ENCODE peak calls at places on chromosomes 16 and 17, in seven cellular contexts. U is A549, R is K562, O is H9, N is Caco-2, F is esophagus squamous epithelium, D is cardiac muscle cell. L is an unnamed sample. For H3K4me1, the result is how much of the 10 kb centered on the place peaks cover.

GRCh38 chr16:50367777-50368409 is 895 bp downstream of the BRD7 start:
- DNase-seq in U (no peak), R (no peak), O (no peak), N (no peak), F (no peak), D (no peak), L (no peak)

GRCh38 chr17:16415031-16415924 is at the start of gene TRPV2:
- DNase-seq in U (peak), R (peak), O (peak), N (peak), F (no peak), D (peak), L (no peak)

GRCh38 chr17:39607851-39608130 is at the start of gene NEUROD2:
- DNase-seq in U (no peak), R (no peak), O (peak), N (no peak), F (no peak), D (no peak), L (no peak)

GRCh38 chr17:57953219-57953618 is 2.0 kb downstream of the CUEDC1 start:
- DNase-seq in U (no peak), R (no peak), O (no peak), N (no peak), F (no peak), D (no peak), L (no peak)

GRCh38 chr17:17315142-17315821 is 12.1 kb downstream of the NT5M start:
- DNase-seq in U (no peak), R (no peak), O (no peak), N (no peak), F (no peak), D (no peak), L (no peak)

GRCh38 chr16:19781196-19781595 is 63.1 kb downstream of the IQCK start:
- DNase-seq in U (no peak), R (no peak), O (no peak), N (no peak), F (no peak), D (no peak), L (no peak)

GRCh38 chr17:69523252-69523861 is 108.9 kb downstream of the MAP2K6 start:
- DNase-seq in U (peak), R (peak), O (peak), N (peak), F (no peak), D (peak), L (peak)

GRCh38 chr17:41171881-41172280 is 3.9 kb upstream of the KRTAP4-3 start:
- DNase-seq in U (no peak), R (no peak), O (no peak), N (no peak), F (no peak), D (no peak), L (no peak)

GRCh38 chr17:30590086-30590485 is 112.9 kb downstream of the GOSR1 start:
- DNase-seq in U (no peak), R (no peak), O (no peak), N (no peak), F (no peak), D (no peak), L (no peak)

GRCh38 chr17:68768804-68769203 is 167.6 kb upstream of the FAM20A start:
- DNase-seq in U (no peak), R (no peak), O (no peak), N (no peak), F (no peak), D (no peak), L (no peak)

GRCh38 chr17:76452102-76452645 is 778 bp downstream of the UBE2O start:
- DNase-seq in U (no peak), R (no peak), O (no peak), N (no peak), F (no peak), D (no peak), L (no peak)

GRCh38 chr16:28543072-28543471 is 4.3 kb upstream of the NUPR1 start:
- DNase-seq in U (no peak), R (no peak), O (no peak), N (no peak), F (no peak), D (no peak), L (no peak)

GRCh38 chr16:546909-547770 is 13.1 kb upstream of the PRR35 start:
- DNase-seq in U (no peak), R (peak), O (peak), N (no peak), F (no peak), D (peak), L (peak)

GRCh38 chr16:14392960-14393359 is 237.1 kb downstream of the PARN start:
- DNase-seq in U (no peak), R (no peak), O (no peak), N (no peak), F (no peak), D (no peak), L (no peak)
- TF ChIP-seq CTCF in U (no peak), R (no peak), O (no peak), N (no peak), F (no peak), D (no peak), L (no peak)

DNA sequence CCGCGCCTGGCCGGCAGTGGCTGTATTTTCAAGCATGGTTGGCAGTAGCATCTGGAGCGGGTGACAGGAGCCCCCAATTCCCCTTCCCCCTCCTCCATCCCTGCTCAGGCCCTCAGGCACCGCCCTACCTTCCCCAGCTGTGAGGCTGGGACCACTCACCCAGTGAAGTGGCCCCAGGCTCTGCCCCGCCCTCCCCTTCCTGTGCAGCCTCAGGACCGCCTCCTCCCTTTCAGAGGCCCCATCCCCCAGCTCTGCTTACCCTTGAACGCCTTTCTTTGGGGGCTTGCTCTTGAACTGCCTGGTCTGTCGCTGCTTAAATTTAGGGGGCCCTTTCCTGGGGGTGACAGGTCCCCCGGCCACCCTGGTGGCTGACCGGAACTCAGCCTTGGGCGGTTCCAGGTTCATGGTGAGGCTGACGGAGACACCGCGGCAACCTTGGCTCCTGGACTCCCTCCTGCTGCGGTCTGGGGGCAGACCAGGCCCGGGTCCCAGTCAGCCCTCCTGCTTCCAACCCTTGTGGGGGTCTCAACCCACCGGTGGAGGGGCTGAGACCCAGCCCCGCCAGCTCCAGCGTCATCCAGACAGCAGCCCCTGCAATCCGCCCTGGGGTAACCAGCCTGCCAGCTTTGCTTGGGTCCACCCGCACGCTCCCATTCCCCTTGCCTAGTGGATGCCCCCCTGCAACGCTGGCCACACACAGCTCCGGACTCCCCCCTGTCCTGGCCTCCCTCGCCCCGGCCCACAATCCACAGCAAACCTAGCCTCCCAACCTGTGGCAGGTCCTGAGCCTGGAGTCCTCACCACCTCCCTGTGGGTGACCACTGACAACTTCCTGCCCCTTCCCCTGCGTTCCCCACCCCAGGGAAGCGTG is 3.2 kb downstream of the PDE6G start:
- DNase-seq in U (no peak), R (peak), O (peak), N (no peak), F (no peak), D (no peak), L (no peak)
- H3K4me1 ChIP-seq in U (under half), R (half or more), O (under half), N (under half), F (under half), D (under half), L (under half)

DNA sequence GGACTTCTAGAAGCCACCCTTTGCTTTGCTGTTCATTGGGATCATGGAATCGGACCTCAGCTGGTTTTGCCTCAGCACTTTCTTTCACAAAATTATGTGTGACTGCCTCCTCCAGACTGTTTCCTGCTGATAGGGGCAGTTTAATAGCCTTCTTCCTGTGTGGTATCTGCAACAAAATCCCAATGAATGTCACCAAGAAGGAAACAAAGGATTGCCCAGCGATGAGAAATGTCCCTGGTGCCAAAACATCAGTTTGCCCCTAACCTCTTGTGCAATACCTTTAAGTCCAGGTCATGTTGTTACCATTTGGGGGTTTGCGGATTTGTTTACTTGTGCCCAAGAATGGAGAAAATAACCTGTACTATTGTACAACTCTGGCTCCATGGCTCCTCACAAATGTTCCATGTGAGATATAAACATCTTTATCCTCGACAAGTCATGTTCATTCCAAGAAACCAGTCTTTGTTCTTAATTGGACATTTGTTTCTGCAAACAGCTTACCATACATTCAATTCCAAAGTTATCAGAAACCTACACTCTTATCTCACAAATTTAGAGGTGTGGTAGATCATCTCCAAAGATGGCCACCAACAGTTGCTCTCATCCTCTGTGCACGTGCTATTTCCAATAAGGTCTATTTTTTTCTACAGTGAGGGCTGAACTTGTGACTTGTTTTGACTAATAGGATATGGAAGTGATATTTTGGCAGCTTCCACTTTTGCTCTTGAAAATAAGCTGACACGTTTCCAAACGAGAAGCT is 14.8 kb downstream of the TAC4 start:
- DNase-seq in U (no peak), R (no peak), O (no peak), N (no peak), F (no peak), D (no peak), L (no peak)
- TF ChIP-seq CTCF in U (no peak), R (no peak), O (no peak), N (no peak), F (no peak), D (no peak), L (no peak)

DNA sequence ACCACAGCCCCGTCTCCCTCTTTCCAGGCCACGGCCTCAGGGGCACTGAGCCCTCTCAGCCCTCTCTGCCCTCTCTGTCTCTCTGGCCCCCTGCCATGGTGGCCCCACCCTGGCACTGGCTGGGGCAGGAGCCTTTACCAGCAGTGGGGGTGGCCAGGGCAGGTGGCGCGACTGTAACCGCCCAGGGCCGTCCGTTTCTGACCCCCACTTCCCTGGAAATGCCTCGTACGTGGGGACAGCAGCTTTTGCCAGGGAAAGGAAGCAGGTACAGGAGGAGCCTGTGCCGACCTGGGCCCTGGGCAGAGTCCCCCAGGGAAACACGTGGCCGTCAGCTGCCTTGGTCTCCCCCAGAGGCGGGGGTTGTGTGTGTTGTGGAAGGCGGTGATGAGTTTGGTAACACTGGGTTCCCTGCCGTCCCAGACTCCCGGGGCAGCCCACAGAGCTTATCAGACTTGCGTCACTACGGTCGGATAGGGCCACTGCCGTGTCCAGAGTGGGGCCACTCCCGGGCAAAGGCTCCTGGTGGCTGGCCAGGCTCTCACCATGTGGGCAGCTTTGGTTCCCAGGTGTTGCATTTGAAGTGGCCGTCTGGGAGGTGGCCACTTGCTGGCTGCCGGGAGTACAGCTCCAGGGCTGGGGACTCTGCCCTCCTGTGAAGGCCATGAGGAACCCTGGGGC is 249.3 kb upstream of the CIBAR2 start:
- DNase-seq in U (no peak), R (peak), O (no peak), N (no peak), F (no peak), D (no peak), L (no peak)
- H3K4me1 ChIP-seq in U (under half), R (half or more), O (under half), N (under half), F (under half), D (under half), L (half or more)

GRCh38 chr16:2511128-2511785 is 2.5 kb upstream of the ATP6V0C start:
- DNase-seq in U (no peak), R (peak), O (peak), N (no peak), F (no peak), D (no peak), L (no peak)

GRCh38 chr16:2514333-2515179 is 804 bp downstream of the ATP6V0C start:
- DNase-seq in U (no peak), R (peak), O (peak), N (peak), F (no peak), D (no peak), L (no peak)

GRCh38 chr16:2511996-2512919 is 1.5 kb upstream of the ATP6V0C start:
- DNase-seq in U (no peak), R (no peak), O (no peak), N (no peak), F (no peak), D (no peak), L (no peak)

GRCh38 chr16:2513405-2514332 is at the start of gene ATP6V0C:
- DNase-seq in U (peak), R (peak), O (peak), N (peak), F (peak), D (peak), L (peak)

GRCh38 chr16:2512920-2513404 is 790 bp upstream of the ATP6V0C start:
- DNase-seq in U (no peak), R (peak), O (peak), N (peak), F (no peak), D (no peak), L (no peak)
- TF ChIP-seq CTCF in U (no peak), R (no peak), O (peak), N (peak), F (no peak), D (no peak), L (no peak)

DNA sequence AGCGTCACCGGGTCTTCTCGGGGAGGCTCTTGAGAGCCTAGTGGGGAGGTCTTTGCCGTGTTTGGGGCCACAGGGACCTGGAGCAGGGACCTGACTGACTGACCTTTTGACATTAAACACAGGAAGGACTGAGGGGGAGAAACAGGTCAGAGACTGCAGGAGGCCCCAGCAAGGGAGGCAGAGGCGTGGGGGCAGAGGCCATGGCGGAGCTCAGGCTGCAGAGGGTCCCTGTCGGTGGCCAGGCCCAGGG is 41.6 kb upstream of the GSE1 start:
- DNase-seq in U (no peak), R (no peak), O (no peak), N (no peak), F (no peak), D (no peak), L (no peak)
- H3K4me1 ChIP-seq in U (under half), R (half or more), O (under half), N (under half), F (under half), D (half or more), L (under half)

DNA sequence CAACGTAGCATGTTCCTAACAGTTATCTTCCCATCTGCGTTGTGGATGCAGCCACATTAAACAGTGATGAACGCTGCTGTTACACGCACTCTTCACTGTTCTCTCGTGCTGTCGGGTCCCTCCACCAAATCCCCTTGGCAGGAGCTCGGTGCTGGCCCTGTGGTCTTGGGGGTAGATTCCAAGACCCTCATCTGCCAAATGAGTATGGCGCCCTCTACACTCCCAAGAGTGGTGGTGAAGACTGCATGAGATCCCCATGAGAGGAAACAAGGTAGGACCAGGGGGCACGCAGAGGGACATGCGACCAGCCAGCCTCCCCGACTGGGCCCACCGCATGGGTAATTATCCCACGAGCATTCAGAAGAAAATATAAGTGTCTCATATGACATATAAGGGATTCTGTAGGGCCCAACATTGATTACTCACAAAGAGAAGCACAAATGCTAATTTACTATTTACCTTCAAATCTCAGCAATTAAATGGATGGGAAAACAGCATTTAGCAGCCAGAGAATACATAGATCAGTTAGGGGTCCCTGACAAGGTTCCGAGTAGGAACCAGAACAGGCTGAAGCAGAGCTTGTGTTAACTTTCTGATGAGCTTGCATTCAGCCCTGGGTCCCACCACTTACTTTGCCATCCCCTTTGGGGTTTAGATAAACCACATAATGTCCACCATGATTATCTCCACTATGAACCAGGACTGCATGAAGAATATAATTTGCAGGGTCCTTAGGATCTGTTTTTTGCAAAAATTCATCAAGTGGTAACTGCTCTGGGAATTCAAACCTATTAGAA is 23.8 kb downstream of the LITAFD start:
- DNase-seq in U (peak), R (peak), O (peak), N (no peak), F (no peak), D (no peak), L (no peak)
- TF ChIP-seq CTCF in U (peak), R (peak), O (peak), N (peak), F (no peak), D (peak), L (peak)

DNA sequence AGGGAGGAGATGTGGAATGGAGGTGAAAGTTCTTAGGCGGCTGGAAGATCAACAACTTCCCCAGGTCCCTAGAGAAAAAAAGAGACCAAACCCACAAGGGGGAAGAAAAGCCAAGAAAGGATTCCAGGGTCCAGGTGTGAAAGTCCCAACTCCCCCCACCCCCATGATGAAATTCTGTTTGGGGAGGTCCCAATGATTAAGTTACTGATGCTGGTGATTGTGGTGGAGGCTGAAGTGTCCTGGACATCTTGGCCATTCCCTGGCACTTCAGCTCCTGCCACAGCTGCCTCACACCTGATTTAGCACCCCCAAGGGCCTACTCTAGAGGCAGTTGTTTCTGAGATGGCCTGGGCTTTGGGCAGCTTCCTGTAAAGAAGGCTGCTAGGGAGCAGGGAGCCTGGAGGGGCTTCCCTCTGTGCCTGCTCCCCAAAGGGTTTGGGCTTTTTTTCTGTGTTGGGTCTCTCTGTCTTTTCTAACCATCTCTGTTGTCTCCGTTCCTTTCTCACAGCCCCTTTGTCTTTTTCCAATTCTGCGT is 13.1 kb downstream of the HOXB4 start:
- DNase-seq in U (no peak), R (no peak), O (no peak), N (no peak), F (no peak), D (no peak), L (no peak)
- H3K4me1 ChIP-seq in U (under half), R (under half), O (under half), N (under half), F (half or more), D (under half), L (under half)